ENCODE peak calls at places on chromosomes 6 and 20, in four cellular contexts. W is HepG2, Y is WTC11, S is K562. O is an unnamed sample.

GRCh38 chr6:37576336-37576737 is 76.6 kb upstream of the CCDC167 start:
- DNase-seq in W (no peak), S (peak; percentile 23), Y (no peak), O (peak; percentile 60)

GRCh38 chr20:51400051-51400926 is 142.2 kb downstream of the NFATC2 start:
- DNase-seq in S (no peak), W (no peak), Y (no peak), O (no peak)

GRCh38 chr6:7418238-7418905 is 28.8 kb downstream of the RIOK1 start:
- DNase-seq in Y (no peak), S (no peak), W (no peak), O (peak; percentile 80)

GRCh38 chr20:63580796-63581461 is 6.9 kb upstream of the HELZ2 start:
- DNase-seq in W (peak; percentile 78), Y (peak; percentile 48), S (peak; percentile 68), O (peak; percentile 53)

GRCh38 chr6:56406276-56407269 is 159.2 kb upstream of the COL21A1 start:
- DNase-seq in W (no peak), Y (no peak), S (no peak), O (no peak)

GRCh38 chr20:35443003-35443402 is 5.0 kb upstream of the GDF5 start:
- DNase-seq in S (no peak), Y (no peak), W (no peak), O (no peak)

GRCh38 chr6:169627736-169628423 is 73.9 kb downstream of the WDR27 start:
- DNase-seq in W (no peak), S (no peak), Y (no peak), O (no peak)

GRCh38 chr6:85364354-85364753 is 85.5 kb upstream of the NT5E start:
- DNase-seq in Y (no peak), W (no peak), S (no peak), O (peak; percentile 36)

GRCh38 chr20:45867811-45868176 is 10.4 kb downstream of the ZSWIM3 start:
- DNase-seq in Y (no peak), S (no peak), W (no peak), O (no peak)

GRCh38 chr20:2858591-2858990 is 14.7 kb upstream of the PTPRA start:
- DNase-seq in W (no peak), S (no peak), Y (no peak), O (no peak)

GRCh38 chr6:18242062-18242851 is 22.1 kb downstream of the DEK start:
- DNase-seq in Y (no peak), W (peak; percentile 62), S (peak; percentile 38), O (peak; percentile 70)

GRCh38 chr6:111809264-111809663 is 64.0 kb downstream of the FYN start:
- DNase-seq in Y (no peak), W (no peak), S (no peak), O (no peak)

GRCh38 chr6:64293298-64293697 is 657.7 kb downstream of the PHF3 start:
- DNase-seq in W (no peak), Y (no peak), S (no peak), O (no peak)

GRCh38 chr20:31476648-31477220 is 1.6 kb downstream of the REM1 start:
- DNase-seq in Y (no peak), W (no peak), S (no peak), O (no peak)
- TF ChIP-seq USF2 in Y (no peak), W (no peak), S (no peak), O (no peak)

GRCh38 chr6:2162089-2162465 is 83.3 kb downstream of the GMDS start:
- DNase-seq in Y (no peak), W (no peak), S (no peak), O (no peak)

GRCh38 chr6:2155206-2155605 is 90.2 kb downstream of the GMDS start:
- DNase-seq in W (no peak), Y (no peak), S (no peak), O (no peak)

GRCh38 chr6:2158596-2159271 is 86.7 kb downstream of the GMDS start:
- DNase-seq in Y (peak; percentile 81), S (peak; percentile 77), W (no peak), O (peak; percentile 86)

GRCh38 chr6:2157441-2158127 is 87.8 kb downstream of the GMDS start:
- DNase-seq in S (no peak), Y (no peak), W (peak; percentile 23), O (no peak)
- TF ChIP-seq NR3C1 in S (no peak), Y (no peak), W (no peak), O (no peak)

DNA sequence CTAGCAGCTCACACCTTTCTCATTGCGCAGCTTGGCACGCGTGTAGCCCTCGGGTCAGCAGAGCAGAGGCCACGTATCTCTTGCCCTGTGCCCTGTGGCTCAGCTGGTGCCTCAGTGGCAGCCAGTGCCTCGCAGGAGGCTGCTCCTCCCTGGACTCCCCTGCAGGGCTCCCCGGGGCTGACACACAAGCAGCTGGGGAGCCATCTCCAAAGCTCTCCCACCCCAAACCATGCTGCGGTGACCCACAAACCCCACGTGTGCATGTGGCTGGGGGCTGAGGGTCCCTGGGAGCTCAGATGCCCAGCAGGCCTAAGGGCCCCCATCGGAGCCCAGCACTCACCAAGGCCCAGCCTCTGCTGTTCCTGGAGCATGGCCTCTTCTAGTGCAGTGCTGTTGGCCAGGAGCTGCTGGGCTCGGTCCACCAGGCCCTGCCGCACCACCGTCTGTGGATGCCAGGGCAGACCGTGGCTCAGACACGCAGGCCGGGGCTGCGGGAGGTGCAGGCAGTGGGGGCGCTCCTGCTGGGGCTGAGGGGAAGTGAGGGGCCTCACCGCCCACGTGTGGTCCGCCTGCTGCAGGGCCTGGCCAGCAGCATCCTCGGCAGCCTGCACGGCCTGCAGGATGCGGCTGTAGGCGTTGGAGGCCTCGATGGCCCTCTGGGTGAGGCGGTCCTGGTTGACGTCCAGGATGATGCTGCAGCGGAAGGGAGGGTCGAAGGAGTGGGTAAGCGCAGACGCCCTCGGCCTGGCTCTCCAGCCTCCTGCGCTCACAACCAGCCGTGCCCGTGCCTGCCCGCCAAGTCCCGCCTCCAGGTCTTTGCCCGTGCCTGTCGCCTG is 13.8 kb downstream of the ADRM1 start:
- DNase-seq in W (no peak), S (no peak), Y (no peak), O (no peak)
- TF ChIP-seq USF2 in W (no peak), S (no peak), Y (no peak), O (no peak)

DNA sequence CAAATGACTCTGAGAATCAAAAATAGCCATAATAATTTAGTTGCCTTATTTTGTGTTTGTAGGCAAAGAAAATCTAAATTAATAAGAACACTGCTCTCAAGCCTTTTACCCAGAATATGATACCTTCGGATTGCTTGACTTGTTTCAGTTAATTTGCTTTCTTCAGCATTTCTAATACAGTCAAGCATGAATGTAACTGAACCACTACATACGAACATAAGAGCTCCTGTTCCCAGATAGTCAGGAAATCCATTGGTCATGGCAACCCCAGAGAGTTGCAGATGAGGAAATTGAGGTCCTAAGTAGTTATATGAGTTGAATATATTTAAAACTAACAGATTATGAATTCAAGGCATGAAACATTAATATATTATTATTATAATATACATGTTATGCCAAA is 2.9 kb downstream of the FRK start:
- DNase-seq in S (no peak), W (no peak), Y (no peak), O (no peak)
- TF ChIP-seq NR3C1 in S (no peak), W (no peak), Y (no peak), O (no peak)

GRCh38 chr6:105526198-105526872 is 123.5 kb upstream of the PREP start:
- DNase-seq in Y (no peak), S (no peak), W (no peak), O (no peak)

GRCh38 chr6:105519954-105520353 is 117.1 kb upstream of the PREP start:
- DNase-seq in W (no peak), S (no peak), Y (no peak), O (peak; percentile 6)

GRCh38 chr6:105522626-105523322 is 119.9 kb upstream of the PREP start:
- DNase-seq in W (no peak), S (peak; percentile 38), Y (no peak), O (no peak)
- TF ChIP-seq USF2 in W (no peak), S (no peak), Y (no peak), O (no peak)

GRCh38 chr6:39947611-39948068 is 13.4 kb upstream of the MOCS1 start:
- DNase-seq in W (no peak), S (no peak), Y (peak; percentile 22), O (no peak)
- TF ChIP-seq NR3C1 in W (no peak), S (no peak), Y (no peak), O (no peak)

GRCh38 chr6:72728706-72729343 is 107.0 kb downstream of the KCNQ5 start:
- DNase-seq in Y (no peak), S (no peak), W (no peak), O (no peak)

GRCh38 chr6:72720464-72720863 is 98.6 kb downstream of the KCNQ5 start:
- DNase-seq in S (no peak), W (no peak), Y (no peak), O (no peak)

GRCh38 chr6:72721346-72721745 is 99.5 kb downstream of the KCNQ5 start:
- DNase-seq in Y (no peak), S (no peak), W (no peak), O (no peak)

DNA sequence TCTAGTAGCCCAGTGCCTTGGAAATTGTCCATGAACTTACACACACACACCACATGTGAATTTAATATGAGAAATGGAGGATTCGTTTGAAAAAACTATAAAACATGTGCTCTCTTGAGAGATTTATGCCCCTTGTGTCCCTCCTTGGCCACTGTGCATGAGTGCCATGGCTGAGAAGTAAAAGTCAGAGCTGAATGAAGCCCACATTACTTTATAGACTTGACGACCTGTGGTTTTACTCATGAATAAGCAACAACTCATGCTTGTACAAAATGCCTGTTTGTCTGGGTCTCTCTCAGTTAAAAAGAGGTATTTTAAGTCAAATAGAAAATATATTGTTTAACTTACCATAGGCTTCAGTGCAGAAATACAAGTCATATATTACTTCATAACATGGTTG is 102.7 kb downstream of the KCNQ5 start:
- DNase-seq in Y (no peak), W (no peak), S (no peak), O (no peak)
- TF ChIP-seq USF2 in Y (no peak), W (no peak), S (no peak), O (no peak)

DNA sequence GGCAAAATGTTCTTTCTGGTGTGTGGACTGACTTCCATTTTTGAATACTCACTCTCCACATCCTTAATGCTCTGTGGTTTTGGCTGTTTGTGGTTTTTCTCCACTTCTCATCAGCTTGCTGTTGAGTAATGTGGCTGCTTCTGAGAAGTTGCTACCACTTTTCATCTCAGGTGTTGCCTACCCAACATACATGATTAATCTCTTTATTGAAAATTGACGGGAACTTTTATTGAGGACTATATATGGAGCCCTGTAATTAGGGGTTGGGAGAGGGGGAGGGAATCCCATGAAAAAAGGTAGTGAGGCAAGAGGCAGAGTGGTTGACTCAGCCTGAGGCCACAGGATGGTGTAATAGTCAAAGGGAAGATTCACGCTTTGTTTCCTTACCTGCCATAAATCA is 17.6 kb downstream of the IL22RA2 start:
- DNase-seq in Y (no peak), W (no peak), S (peak; percentile 31), O (no peak)
- TF ChIP-seq NR3C1 in Y (no peak), W (no peak), S (no peak), O (no peak)

DNA sequence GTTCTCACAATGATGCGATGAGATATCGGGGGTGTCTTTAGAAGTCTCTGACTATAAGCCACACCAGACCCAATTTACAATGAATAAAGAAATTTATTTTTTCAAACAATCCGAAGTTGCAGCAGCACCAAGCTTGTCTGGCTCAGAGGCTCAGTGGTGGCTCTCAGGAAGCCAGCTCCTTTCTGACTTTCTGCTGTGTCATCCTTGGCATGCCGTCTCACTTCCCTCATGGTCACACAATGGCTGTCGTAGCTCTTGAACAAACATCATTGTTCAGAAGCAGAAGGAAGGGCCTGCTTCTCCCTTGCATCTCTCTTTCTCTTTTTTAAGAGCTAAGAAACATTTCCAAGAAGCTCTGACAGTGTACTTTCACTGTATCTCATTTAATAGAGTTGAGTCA is 299.0 kb downstream of the DOK5 start:
- DNase-seq in S (no peak), W (no peak), Y (no peak), O (no peak)
- TF ChIP-seq USF2 in S (no peak), W (no peak), Y (no peak), O (no peak)

GRCh38 chr6:28105286-28105685 is 19.1 kb upstream of the ZSCAN16 start:
- DNase-seq in S (peak; percentile 44), W (no peak), Y (no peak), O (no peak)
- TF ChIP-seq NR3C1 in S (no peak), W (no peak), Y (no peak), O (no peak)